ENCODE peak calls at places on chromosomes 11 and 22, in ten cellular contexts. W is stimulated activated CD4-positive, alpha-beta T cell treated with anti-CD3 and anti-CD28 coated beads, Interleukin-4, amount 100 ng/mL, for 24 hours; B is activated T-helper 1 cell treated with anti-CD3 and anti-CD28 coated beads, Interleukin-2, amount 50 U/mL, for 16 hours; Q is stimulated activated naive CD4-positive, alpha-beta T cell; P is colonic mucosa; U is SJSA1; T is GM12891; R is stimulated activated CD8-positive, alpha-beta memory T cell treated with anti-CD3 and anti-CD28 coated beads, Interleukin-15, amount 100 ng/mL, for 24 hours; L is EL; I is AG09309. X is an unnamed sample.

GRCh38 chr22:50473855-50474671 is 772 bp downstream of the SBF1 start:
- DNase-seq in W (peak), B (no peak), Q (no peak), P (peak), U (peak), T (no peak), R (no peak), L (peak), I (no peak), X (no peak)

GRCh38 chr22:37906364-37907008 is 389 bp downstream of the MICALL1 start:
- DNase-seq in W (peak), B (peak), Q (no peak), P (peak), U (no peak), T (peak), R (no peak), L (peak), I (no peak), X (no peak)

GRCh38 chr11:127528297-127528696 is 527.7 kb upstream of the KIRREL3 start:
- DNase-seq in W (no peak), B (no peak), Q (no peak), P (no peak), U (no peak), T (no peak), R (no peak), L (no peak), I (no peak), X (no peak)

GRCh38 chr22:40261783-40262182 is 84.1 kb downstream of the TNRC6B start:
- DNase-seq in W (no peak), B (no peak), Q (no peak), P (no peak), U (no peak), T (no peak), R (no peak), L (no peak), I (no peak), X (no peak)

GRCh38 chr22:38811241-38811640 is 17.3 kb upstream of the DNAL4 start:
- DNase-seq in W (no peak), B (no peak), Q (no peak), P (no peak), U (no peak), T (no peak), R (no peak), L (no peak), I (no peak), X (no peak)

GRCh38 chr11:111148953-111149352 is 96.6 kb upstream of the POU2AF2 start:
- DNase-seq in W (no peak), B (no peak), Q (no peak), P (no peak), U (no peak), T (no peak), R (no peak), L (no peak), I (no peak), X (no peak)

GRCh38 chr11:102599642-102600261 is 25.4 kb downstream of the MMP20 start:
- DNase-seq in W (peak), B (no peak), Q (no peak), P (no peak), U (peak), T (no peak), R (no peak), L (peak), I (peak), X (no peak)

GRCh38 chr11:108223449-108224149 is 732 bp downstream of the ATM start:
- DNase-seq in W (peak), B (no peak), Q (no peak), P (no peak), U (no peak), T (no peak), R (no peak), L (peak), I (no peak), X (no peak)

GRCh38 chr11:78061921-78062311 is 1.7 kb upstream of the THRSP start:
- DNase-seq in W (no peak), B (no peak), Q (no peak), P (no peak), U (no peak), T (no peak), R (no peak), L (no peak), I (no peak), X (no peak)

GRCh38 chr22:22070371-22070824 is 87.8 kb upstream of the TOP3B start:
- DNase-seq in W (no peak), B (no peak), Q (no peak), P (no peak), U (no peak), T (no peak), R (no peak), L (no peak), I (no peak), X (no peak)

GRCh38 chr22:35915477-35916013 is 113.1 kb downstream of the RBFOX2 start:
- DNase-seq in W (no peak), B (no peak), Q (no peak), P (no peak), U (no peak), T (no peak), R (no peak), L (peak), I (no peak), X (no peak)

GRCh38 chr22:33639588-33640254 is 280.6 kb downstream of the LARGE1 start:
- DNase-seq in W (no peak), B (no peak), Q (no peak), P (no peak), U (no peak), T (no peak), R (no peak), L (no peak), I (no peak), X (no peak)

GRCh38 chr22:21032037-21032842 is at the start of gene SLC7A4:
- DNase-seq in W (no peak), B (no peak), Q (no peak), P (no peak), U (no peak), T (no peak), R (no peak), L (no peak), I (no peak), X (no peak)

GRCh38 chr22:46703166-46703995 is 34.7 kb downstream of the CERK start:
- DNase-seq in W (no peak), B (no peak), Q (no peak), P (no peak), U (no peak), T (no peak), R (no peak), L (no peak), I (no peak), X (no peak)

GRCh38 chr11:105937738-105938137 is 84.3 kb downstream of the MSANTD4 start:
- DNase-seq in W (no peak), B (no peak), Q (no peak), P (no peak), U (no peak), T (no peak), R (no peak), L (no peak), I (no peak), X (no peak)

GRCh38 chr11:132921597-132921996 is 610.7 kb downstream of the OPCML start:
- DNase-seq in W (no peak), B (no peak), Q (no peak), P (no peak), U (no peak), T (no peak), R (no peak), L (no peak), I (no peak), X (no peak)

GRCh38 chr22:17858033-17858432 is 83.8 kb upstream of the BID start:
- DNase-seq in W (no peak), B (no peak), Q (no peak), P (no peak), U (no peak), T (no peak), R (no peak), L (no peak), I (no peak), X (no peak)

GRCh38 chr11:33907419-33907818 is 15.5 kb upstream of the LMO2 start:
- DNase-seq in W (no peak), B (no peak), Q (no peak), P (no peak), U (no peak), T (no peak), R (no peak), L (no peak), I (no peak), X (no peak)

GRCh38 chr22:35258144-35258988 is 1.1 kb downstream of the HMGXB4 start:
- DNase-seq in W (peak), B (no peak), Q (no peak), P (peak), U (no peak), T (no peak), R (no peak), L (peak), I (no peak), X (no peak)

GRCh38 chr22:30321461-30321860 is 5.3 kb downstream of the TBC1D10A start:
- DNase-seq in W (no peak), B (no peak), Q (no peak), P (no peak), U (no peak), T (no peak), R (no peak), L (no peak), I (no peak), X (no peak)

GRCh38 chr11:65310215-65310614 is 4.5 kb upstream of the CDC42EP2 start:
- DNase-seq in W (no peak), B (no peak), Q (no peak), P (peak), U (peak), T (no peak), R (no peak), L (no peak), I (no peak), X (no peak)

GRCh38 chr11:46697303-46697702 is 3.1 kb downstream of the ARHGAP1 start:
- DNase-seq in W (no peak), B (no peak), Q (no peak), P (no peak), U (no peak), T (no peak), R (no peak), L (no peak), I (no peak), X (no peak)

X was measured in iPS DF 19.7.